ENCODE peak calls at places on chromosomes 12 and 14, in seven cellular contexts. N, L, S, Q, W, H and O are unnamed samples.

GRCh38 chr14:65080954-65081747 is 21.2 kb downstream of the MAX start:
- DNase-seq in N (no peak), L (no peak), S (no peak), Q (no peak), W (no peak), H (no peak), O (no peak)

GRCh38 chr14:68148276-68148675 is 328.7 kb downstream of the RAD51B start:
- DNase-seq in N (peak; percentile 72), L (no peak), S (no peak), Q (no peak), W (no peak), H (no peak), O (no peak)

GRCh38 chr14:79332504-79333197 is 878.7 kb downstream of the DIO2 start:
- DNase-seq in N (no peak), L (no peak), S (no peak), Q (no peak), W (no peak), H (no peak), O (no peak)

GRCh38 chr12:124862768-124863408 is 776 bp downstream of the SCARB1 start:
- DNase-seq in N (peak; percentile 33), L (no peak), S (no peak), Q (no peak), W (no peak), H (no peak), O (no peak)

GRCh38 chr12:117501066-117501465 is 139.6 kb upstream of the NOS1 start:
- DNase-seq in N (no peak), L (no peak), S (no peak), Q (no peak), W (no peak), H (no peak), O (no peak)

GRCh38 chr14:94001501-94002396 is 4.6 kb downstream of the CCDC197 start:
- DNase-seq in N (peak; percentile 64), L (peak; percentile 86), S (peak; percentile 64), Q (peak; percentile 23), W (peak; percentile 40), H (peak; percentile 54), O (no peak)

GRCh38 chr12:124782132-124782531 is 81.5 kb downstream of the SCARB1 start:
- DNase-seq in N (no peak), L (no peak), S (no peak), Q (no peak), W (no peak), H (no peak), O (no peak)

GRCh38 chr12:62537544-62537943 is 70.9 kb downstream of the MON2 start:
- DNase-seq in N (peak; percentile 55), L (no peak), S (no peak), Q (no peak), W (no peak), H (no peak), O (no peak)

GRCh38 chr12:13581031-13581430 is 384.5 kb downstream of the EMP1 start:
- DNase-seq in N (no peak), L (no peak), S (no peak), Q (no peak), W (no peak), H (no peak), O (no peak)

GRCh38 chr14:87975636-87976035 is 17.3 kb downstream of the GALC start:
- DNase-seq in N (peak; percentile 70), L (no peak), S (no peak), Q (no peak), W (no peak), H (no peak), O (no peak)

GRCh38 chr12:113478351-113479011 is 6.8 kb upstream of the LHX5 start:
- DNase-seq in N (no peak), L (peak; percentile 23), S (no peak), Q (no peak), W (no peak), H (no peak), O (no peak)

GRCh38 chr12:122064034-122064777 is 14.3 kb upstream of the MLXIP start:
- DNase-seq in N (peak; percentile 99), L (peak; percentile 96), S (peak; percentile 69), Q (no peak), W (peak; percentile 68), H (no peak), O (peak; percentile 89)

GRCh38 chr14:29442720-29443119 is 484.9 kb downstream of the PRKD1 start:
- DNase-seq in N (peak; percentile 81), L (no peak), S (no peak), Q (no peak), W (no peak), H (no peak), O (no peak)

GRCh38 chr14:54444003-54444402 is 2.8 kb upstream of the CNIH1 start:
- DNase-seq in N (no peak), L (no peak), S (no peak), Q (no peak), W (no peak), H (no peak), O (no peak)

GRCh38 chr14:100659345-100660001 is 67.2 kb upstream of the DLK1 start:
- DNase-seq in N (no peak), L (no peak), S (no peak), Q (no peak), W (no peak), H (no peak), O (no peak)